ENCODE peak calls at places on chromosome 9, in ten cellular contexts. Z is GM23338; A is CD8-positive, alpha-beta T cell; L is coronary artery; I is GM06990; C is fibroblast of pulmonary artery; Y is cardiac fibroblast; G is brain microvascular endothelial cell; P is activated B cell treated with CpG ODN at 0.5 μM for 24 hours; R is nephron progenitor cell. V is an unnamed sample.
A peak's percentile ranks its signal among the peaks of the same experiment; 100 is the strongest.

GRCh38 chr9:75990181-75990580 is 99.7 kb downstream of the PCSK5 start:
- DNase-seq in R (no peak), I (no peak), C (no peak), G (no peak), A (no peak), Z (no peak), L (no peak), Y (no peak), P (no peak), V (no peak)

GRCh38 chr9:78296208-78296892 is 575 bp upstream of the PSAT1 start:
- DNase-seq in L (no peak), G (no peak), R (peak; percentile 43), C (peak; percentile 38), Z (peak; percentile 82), Y (peak; percentile 47), P (peak; percentile 20), A (no peak), I (peak; percentile 27), V (peak; percentile 78)

GRCh38 chr9:132556226-132556625 is 26.2 kb upstream of the BARHL1 start:
- DNase-seq in P (no peak), R (no peak), G (no peak), I (no peak), L (no peak), Y (no peak), A (no peak), C (no peak), Z (no peak), V (no peak)

GRCh38 chr9:114374936-114375335 is 12.8 kb downstream of the AKNA start:
- DNase-seq in R (no peak), G (no peak), Y (no peak), C (no peak), P (no peak), I (no peak), Z (no peak), A (no peak), L (no peak), V (no peak)

GRCh38 chr9:91345978-91346377 is 15.7 kb downstream of the AUH start:
- DNase-seq in G (no peak), C (no peak), A (no peak), P (no peak), L (no peak), Y (no peak), R (no peak), Z (peak; percentile 38), I (no peak), V (no peak)

GRCh38 chr9:35042081-35042604 is 30.3 kb downstream of the VCP start:
- DNase-seq in Z (no peak), R (no peak), P (no peak), Y (peak; percentile 50), C (peak; percentile 61), A (no peak), I (no peak), L (no peak), G (no peak), V (peak; percentile 51)

GRCh38 chr9:129484325-129485000 is 136.4 kb downstream of the C9orf50 start:
- DNase-seq in P (no peak), R (no peak), I (no peak), Z (no peak), A (no peak), L (no peak), C (no peak), Y (no peak), G (no peak), V (no peak)

GRCh38 chr9:2872941-2873323 is 29.0 kb upstream of the PUM3 start:
- DNase-seq in Y (no peak), Z (no peak), P (no peak), G (no peak), C (no peak), L (no peak), R (no peak), A (no peak), I (no peak), V (no peak)

GRCh38 chr9:114745108-114745848 is 60.6 kb downstream of the TNFSF15 start:
- DNase-seq in Z (no peak), R (no peak), A (no peak), C (peak; percentile 29), Y (peak; percentile 81), L (no peak), P (no peak), G (peak; percentile 7), I (no peak), V (peak; percentile 54)

GRCh38 chr9:89740722-89741121 is 135.9 kb downstream of the GADD45G start:
- DNase-seq in Y (no peak), Z (no peak), I (peak; percentile 39), A (no peak), R (no peak), G (no peak), P (no peak), C (no peak), L (no peak), V (no peak)

GRCh38 chr9:78443946-78444345 is 147.0 kb downstream of the PSAT1 start:
- DNase-seq in Z (no peak), I (no peak), R (no peak), Y (peak; percentile 55), L (no peak), G (no peak), P (no peak), C (no peak), A (no peak), V (no peak)

DNA sequence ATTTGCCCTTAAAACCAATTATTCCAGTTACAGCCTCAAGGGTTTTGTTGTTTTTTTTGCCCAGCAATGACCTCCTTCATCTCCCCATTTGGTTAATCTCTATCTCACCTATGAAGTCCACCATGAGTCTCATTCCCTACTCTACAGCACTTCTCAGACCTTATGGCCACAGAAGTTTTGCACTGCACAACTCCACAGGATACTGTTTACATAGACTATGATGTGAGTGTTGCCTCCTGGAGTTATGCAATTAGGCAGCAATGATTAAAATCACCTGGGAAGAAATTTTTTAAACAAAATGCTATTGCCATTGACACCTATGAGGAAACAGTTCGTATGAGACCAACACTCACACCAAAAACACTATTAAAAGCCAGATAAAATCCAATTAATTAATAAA is 39.7 kb downstream of the ZDHHC21 start:
- DNase-seq in Y (no peak), I (no peak), R (no peak), L (no peak), P (no peak), G (no peak), A (no peak), C (no peak), Z (no peak), V (no peak)
- TF ChIP-seq CTCF in Y (no peak), I (no peak), R (no peak), L (no peak), P (no peak), G (no peak), A (no peak), C (no peak), Z (no peak), V (no peak)

GRCh38 chr9:135375001-135375400 is 104.6 kb upstream of the PPP1R26 start:
- DNase-seq in Z (no peak), Y (no peak), C (no peak), P (no peak), A (no peak), L (no peak), R (no peak), I (no peak), G (no peak), V (no peak)
- TF ChIP-seq CTCF in Z (no peak), Y (no peak), C (no peak), P (no peak), A (no peak), L (no peak), R (no peak), I (no peak), G (no peak), V (no peak)

DNA sequence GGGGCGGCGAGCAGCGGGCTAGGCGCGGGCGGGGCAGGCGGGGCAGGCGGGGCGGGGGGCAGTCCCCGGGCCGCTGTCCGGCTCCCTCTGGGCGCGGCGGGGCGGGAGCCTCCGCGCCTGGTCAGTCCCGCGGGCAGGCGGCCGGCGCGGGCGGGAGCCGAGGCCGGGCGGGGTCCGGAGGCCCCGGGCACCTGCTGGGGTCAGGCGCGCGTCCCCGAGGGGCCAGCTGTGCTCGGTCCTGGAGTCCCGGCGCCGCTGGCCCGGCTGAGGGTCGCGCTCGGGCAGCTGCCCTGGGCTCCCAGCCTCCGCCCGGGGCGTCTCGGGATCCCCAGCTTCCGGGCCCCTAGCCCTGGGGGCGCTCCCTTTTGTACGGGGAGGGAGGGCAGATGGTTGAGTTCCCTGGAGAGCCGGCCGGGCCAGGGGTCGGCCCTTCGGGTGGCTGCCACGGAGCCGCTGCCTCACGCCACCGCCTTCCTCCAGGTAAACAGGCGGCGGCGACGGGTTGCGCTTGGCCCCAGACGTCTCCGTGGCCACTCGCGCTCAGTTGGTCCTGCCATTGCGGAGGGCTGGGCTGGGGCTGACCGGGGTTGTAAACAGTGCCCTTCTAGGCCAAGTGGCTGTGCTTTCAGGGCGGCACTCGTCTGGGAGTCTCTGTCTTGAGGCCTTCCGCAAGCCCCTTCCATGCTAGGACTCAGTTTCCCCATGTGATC is 473 bp downstream of the ZBTB34 start:
- DNase-seq in G (no peak), I (peak; percentile 43), Z (peak; percentile 48), L (no peak), A (no peak), P (no peak), Y (peak; percentile 29), C (no peak), R (peak; percentile 54), V (peak; percentile 32)
- TF ChIP-seq CTCF in G (no peak), I (no peak), Z (no peak), L (no peak), A (no peak), P (no peak), Y (no peak), C (no peak), R (no peak), V (no peak)

GRCh38 chr9:137319434-137319975 is 17.4 kb upstream of the NRARP start:
- DNase-seq in G (no peak), C (no peak), A (no peak), I (peak; percentile 9), P (no peak), Y (no peak), Z (no peak), L (peak; percentile 69), R (no peak), V (no peak)

GRCh38 chr9:137319976-137320551 is 18.0 kb upstream of the NRARP start:
- DNase-seq in R (no peak), P (no peak), Y (no peak), G (no peak), A (no peak), I (peak; percentile 12), L (peak; percentile 68), Z (no peak), C (no peak), V (no peak)

GRCh38 chr9:137318565-137318964 is 16.5 kb upstream of the NRARP start:
- DNase-seq in G (no peak), I (no peak), Y (no peak), L (no peak), A (no peak), R (no peak), P (no peak), Z (no peak), C (no peak), V (no peak)

GRCh38 chr9:137317979-137318511 is 16.0 kb upstream of the NRARP start:
- DNase-seq in I (peak; percentile 9), A (no peak), P (no peak), C (no peak), L (peak; percentile 62), Y (no peak), Z (no peak), G (no peak), R (no peak), V (no peak)

DNA sequence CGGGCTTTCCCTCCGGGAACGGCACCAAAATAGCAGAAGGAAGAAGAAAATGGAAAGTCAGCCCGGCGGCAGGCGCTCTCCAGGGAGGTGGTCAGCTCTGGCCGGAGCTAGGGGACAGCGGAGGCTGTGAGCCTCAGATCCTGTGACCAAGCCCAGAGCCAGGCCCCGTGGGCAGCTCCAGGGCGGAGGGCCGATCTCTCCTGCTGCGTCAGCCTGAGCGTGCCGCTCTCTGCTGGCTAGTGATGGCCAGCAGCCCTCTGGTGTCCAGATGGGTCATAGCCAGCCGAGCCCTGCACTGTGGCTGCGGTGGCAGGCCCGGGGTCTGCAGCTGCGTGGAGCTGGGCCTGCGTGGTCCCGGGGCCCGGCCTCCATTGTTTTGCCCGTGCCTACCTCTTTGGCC is 16.9 kb upstream of the NRARP start:
- DNase-seq in P (no peak), L (peak; percentile 78), Y (peak; percentile 70), C (no peak), I (no peak), A (no peak), R (peak; percentile 63), Z (peak; percentile 62), G (peak; percentile 48), V (no peak)
- TF ChIP-seq CTCF in P (no peak), L (peak; percentile 25), Y (peak; percentile 63), C (no peak), I (no peak), A (no peak), R (peak; percentile 41), Z (peak; percentile 68), G (peak; percentile 86), V (no peak)